ENCODE peak calls at places on chromosomes 3 and 15, in four cellular contexts. One of them, this sample, is unnamed.

GRCh38 chr3:77672016-77672415 is 632.1 kb downstream of the ROBO2 start:
- DNase-seq in IMR-90: no peak
- DNase-seq in H9: no peak
- DNase-seq in H1: no peak
- DNase-seq in this sample: no peak

GRCh38 chr3:162643245-162643644 is 1146.6 kb downstream of the OTOL1 start:
- DNase-seq in IMR-90: no peak
- DNase-seq in H9: no peak
- DNase-seq in H1: no peak
- DNase-seq in this sample: no peak

GRCh38 chr3:127217594-127218456 is 24.9 kb downstream of the PRR23E start:
- DNase-seq in IMR-90: peak
- DNase-seq in H9: no peak
- DNase-seq in H1: no peak
- DNase-seq in this sample: no peak

GRCh38 chr15:58077427-58077826 is 11.9 kb upstream of the ALDH1A2 start:
- DNase-seq in IMR-90: no peak
- DNase-seq in H9: no peak
- DNase-seq in H1: no peak
- DNase-seq in this sample: peak

GRCh38 chr3:115800489-115801080 is 177.3 kb downstream of the GAP43 start:
- DNase-seq in IMR-90: peak
- DNase-seq in H9: no peak
- DNase-seq in H1: no peak
- DNase-seq in this sample: no peak

GRCh38 chr3:58051196-58051595 is 43.0 kb downstream of the FLNB start:
- DNase-seq in IMR-90: peak
- DNase-seq in H9: no peak
- DNase-seq in H1: no peak
- DNase-seq in this sample: no peak

GRCh38 chr3:197216914-197217313 is 81.5 kb downstream of the DLG1 start:
- DNase-seq in IMR-90: peak
- DNase-seq in H9: no peak
- DNase-seq in H1: no peak
- DNase-seq in this sample: no peak

GRCh38 chr3:129435367-129435766 is 4.4 kb downstream of the MBD4 start:
- DNase-seq in IMR-90: no peak
- DNase-seq in H9: no peak
- DNase-seq in H1: no peak
- DNase-seq in this sample: no peak

GRCh38 chr3:31896643-31897433 is 84.2 kb downstream of the OSBPL10 start:
- DNase-seq in IMR-90: no peak
- DNase-seq in H9: no peak
- DNase-seq in H1: no peak
- DNase-seq in this sample: no peak

GRCh38 chr3:133124511-133124910 is 86.3 kb downstream of the TMEM108 start:
- DNase-seq in IMR-90: no peak
- DNase-seq in H9: no peak
- DNase-seq in H1: no peak
- DNase-seq in this sample: peak

GRCh38 chr3:197891-198491 is 1.4 kb downstream of the CHL1 start:
- DNase-seq in IMR-90: no peak
- DNase-seq in H9: peak
- DNase-seq in H1: no peak
- DNase-seq in this sample: peak

GRCh38 chr3:41362638-41363559 is 163.6 kb downstream of the CTNNB1 start:
- DNase-seq in IMR-90: no peak
- DNase-seq in H9: peak
- DNase-seq in H1: peak
- DNase-seq in this sample: peak

GRCh38 chr3:177177670-177178295 is 19.5 kb downstream of the TBL1XR1 start:
- DNase-seq in IMR-90: no peak
- DNase-seq in H9: no peak
- DNase-seq in H1: no peak
- DNase-seq in this sample: no peak

GRCh38 chr3:39809181-39809994 is at the start of gene MYRIP:
- DNase-seq in IMR-90: no peak
- DNase-seq in H9: peak
- DNase-seq in H1: no peak
- DNase-seq in this sample: peak

GRCh38 chr15:82540984-82541431 is 751 bp upstream of the RPS17 start:
- DNase-seq in IMR-90: peak
- DNase-seq in H9: peak
- DNase-seq in H1: no peak
- DNase-seq in this sample: peak

GRCh38 chr3:188950832-188951489 is 220.8 kb upstream of the TPRG1 start:
- DNase-seq in IMR-90: peak
- DNase-seq in H9: no peak
- DNase-seq in H1: no peak
- DNase-seq in this sample: no peak

GRCh38 chr3:45125550-45126026 is 20.6 kb downstream of the CDCP1 start:
- DNase-seq in IMR-90: no peak
- DNase-seq in H9: no peak
- DNase-seq in H1: no peak
- DNase-seq in this sample: no peak

GRCh38 chr3:55526332-55527030 is 39.4 kb upstream of the WNT5A start:
- DNase-seq in IMR-90: no peak
- DNase-seq in H9: no peak
- DNase-seq in H1: no peak
- DNase-seq in this sample: no peak

GRCh38 chr3:116453676-116454346 is 8.5 kb upstream of the LSAMP start:
- DNase-seq in IMR-90: peak
- DNase-seq in H9: no peak
- DNase-seq in H1: no peak
- DNase-seq in this sample: no peak

GRCh38 chr15:65323071-65323511 is 18.6 kb downstream of the RNU5B-1 start:
- DNase-seq in IMR-90: peak
- DNase-seq in H9: no peak
- DNase-seq in H1: no peak
- DNase-seq in this sample: no peak

GRCh38 chr3:148718982-148719862 is 21.5 kb downstream of the AGTR1 start:
- DNase-seq in IMR-90: peak
- DNase-seq in H9: peak
- DNase-seq in H1: no peak
- DNase-seq in this sample: peak

GRCh38 chr3:106773795-106774194 is 603.4 kb upstream of the CCDC54 start:
- DNase-seq in IMR-90: no peak
- DNase-seq in H9: no peak
- DNase-seq in H1: no peak
- DNase-seq in this sample: no peak

GRCh38 chr3:29349049-29349448 is 68.2 kb downstream of the RBMS3 start:
- DNase-seq in IMR-90: no peak
- DNase-seq in H9: no peak
- DNase-seq in H1: no peak
- DNase-seq in this sample: no peak

GRCh38 chr15:95567686-95568085 is 762.8 kb upstream of the NR2F2 start:
- DNase-seq in IMR-90: peak
- DNase-seq in H9: no peak
- DNase-seq in H1: no peak
- DNase-seq in this sample: peak

GRCh38 chr3:41598329-41598728 is 363.6 kb downstream of the ULK4 start:
- DNase-seq in IMR-90: no peak
- DNase-seq in H9: no peak
- DNase-seq in H1: no peak
- DNase-seq in this sample: no peak

GRCh38 chr3:43861635-43862034 is 170.9 kb downstream of the ABHD5 start:
- DNase-seq in IMR-90: no peak
- DNase-seq in H9: no peak
- DNase-seq in H1: no peak
- DNase-seq in this sample: no peak

GRCh38 chr3:193040836-193041672 is 123.4 kb upstream of the MB21D2 start:
- DNase-seq in IMR-90: peak
- DNase-seq in H9: no peak
- DNase-seq in H1: no peak
- DNase-seq in this sample: peak

GRCh38 chr3:119872773-119873172 is 90.9 kb downstream of the NR1I2 start:
- DNase-seq in IMR-90: no peak
- DNase-seq in H9: no peak
- DNase-seq in H1: no peak
- DNase-seq in this sample: no peak

GRCh38 chr3:85255954-85256353 is 297.2 kb downstream of the CADM2 start:
- DNase-seq in IMR-90: peak
- DNase-seq in H9: no peak
- DNase-seq in H1: no peak
- DNase-seq in this sample: peak

GRCh38 chr3:54064486-54064885 is 57.9 kb upstream of the CACNA2D3 start:
- DNase-seq in IMR-90: no peak
- DNase-seq in H9: no peak
- DNase-seq in H1: no peak
- DNase-seq in this sample: no peak

GRCh38 chr3:45741742-45742141 is 52.5 kb downstream of the SACM1L start:
- DNase-seq in IMR-90: no peak
- DNase-seq in H9: no peak
- DNase-seq in H1: no peak
- DNase-seq in this sample: no peak

GRCh38 chr3:36373084-36373483 is 7.2 kb upstream of the STAC start:
- DNase-seq in IMR-90: peak
- DNase-seq in H9: no peak
- DNase-seq in H1: no peak
- DNase-seq in this sample: peak

GRCh38 chr15:73923156-73923487 is 3.1 kb upstream of the LOXL1 start:
- DNase-seq in IMR-90: no peak
- DNase-seq in H9: no peak
- DNase-seq in H1: no peak
- DNase-seq in this sample: no peak

GRCh38 chr15:73922186-73923151 is 3.8 kb upstream of the LOXL1 start:
- DNase-seq in IMR-90: peak
- DNase-seq in H9: peak
- DNase-seq in H1: no peak
- DNase-seq in this sample: peak

GRCh38 chr15:73918784-73919183 is 7.5 kb upstream of the LOXL1 start:
- DNase-seq in IMR-90: peak
- DNase-seq in H9: no peak
- DNase-seq in H1: no peak
- DNase-seq in this sample: no peak

GRCh38 chr15:73921257-73921890 is 4.9 kb upstream of the LOXL1 start:
- DNase-seq in IMR-90: no peak
- DNase-seq in H9: no peak
- DNase-seq in H1: no peak
- DNase-seq in this sample: no peak

DNA sequence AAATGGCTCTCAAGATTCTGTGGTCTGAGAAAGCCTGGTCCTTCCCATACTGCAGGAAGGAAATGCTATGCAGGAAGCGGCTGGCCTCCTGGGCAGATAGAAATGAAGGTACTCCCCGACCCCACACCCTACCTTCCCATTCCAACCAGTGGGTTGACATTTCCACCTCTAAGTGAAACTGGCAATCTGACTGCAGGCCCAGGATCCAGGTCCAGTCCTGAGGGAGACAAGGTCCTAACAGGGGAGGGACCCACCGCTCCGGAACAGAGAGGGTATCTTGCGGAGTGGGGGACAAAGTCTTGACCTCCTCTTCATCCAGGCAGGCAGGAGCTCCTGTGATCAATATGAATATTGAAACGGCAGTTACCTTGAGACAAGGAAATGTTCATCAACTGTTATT is 6.6 kb upstream of the LOXL1 start:
- DNase-seq in IMR-90: no peak
- DNase-seq in H9: no peak
- DNase-seq in H1: no peak
- DNase-seq in this sample: no peak
- H3K56ac ChIP-seq in IMR-90: no peak
- H3K56ac ChIP-seq in H9: no peak
- H3K56ac ChIP-seq in H1: no peak
- H3K56ac ChIP-seq in this sample: no peak

GRCh38 chr3:178342111-178342510 is 194.1 kb upstream of the KCNMB2 start:
- DNase-seq in IMR-90: no peak
- DNase-seq in H9: no peak
- DNase-seq in H1: no peak
- DNase-seq in this sample: peak
- H2BK120ac ChIP-seq in IMR-90: no peak
- H2BK120ac ChIP-seq in H9: no peak
- H2BK120ac ChIP-seq in H1: no peak
- H2BK120ac ChIP-seq in this sample: no peak

DNA sequence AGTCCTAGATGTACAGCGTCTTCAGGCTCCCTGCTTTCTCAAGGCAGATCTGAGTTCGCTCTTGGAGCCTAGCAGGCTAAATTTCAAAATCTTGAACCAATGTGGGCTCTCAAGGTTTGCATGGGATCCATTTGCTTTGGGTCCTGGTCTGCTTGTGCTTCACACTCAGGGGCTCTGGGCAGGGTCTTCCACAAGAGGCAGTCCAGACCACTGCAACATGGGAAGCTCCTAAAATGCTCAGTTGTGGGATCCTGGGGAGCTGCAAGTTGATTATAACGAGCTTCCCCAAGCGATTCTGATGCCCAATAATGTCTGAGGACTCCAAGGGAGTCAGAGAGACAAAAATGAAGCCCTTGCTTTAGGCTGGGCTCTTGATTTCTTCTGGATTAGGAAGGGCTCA is 6.7 kb downstream of the NUTM1 start:
- DNase-seq in IMR-90: no peak
- DNase-seq in H9: no peak
- DNase-seq in H1: no peak
- DNase-seq in this sample: no peak
- H3K56ac ChIP-seq in IMR-90: no peak
- H3K56ac ChIP-seq in H9: no peak
- H3K56ac ChIP-seq in H1: no peak
- H3K56ac ChIP-seq in this sample: no peak

GRCh38 chr15:40893733-40894688 is at the start of gene VPS18:
- DNase-seq in IMR-90: peak
- DNase-seq in H9: peak
- DNase-seq in H1: peak
- DNase-seq in this sample: peak
- H2BK120ac ChIP-seq in IMR-90: peak
- H2BK120ac ChIP-seq in H9: no peak
- H2BK120ac ChIP-seq in H1: no peak
- H2BK120ac ChIP-seq in this sample: no peak

GRCh38 chr3:12663311-12663935 is 494 bp downstream of the RAF1 start:
- DNase-seq in IMR-90: no peak
- DNase-seq in H9: no peak
- DNase-seq in H1: no peak
- DNase-seq in this sample: no peak
- H3K56ac ChIP-seq in IMR-90: peak
- H3K56ac ChIP-seq in H9: no peak
- H3K56ac ChIP-seq in H1: peak
- H3K56ac ChIP-seq in this sample: peak

GRCh38 chr3:37627951-37628620 is 233.6 kb upstream of the CTDSPL start:
- DNase-seq in IMR-90: no peak
- DNase-seq in H9: no peak
- DNase-seq in H1: no peak
- DNase-seq in this sample: no peak
- H2BK120ac ChIP-seq in IMR-90: no peak
- H2BK120ac ChIP-seq in H9: no peak
- H2BK120ac ChIP-seq in H1: no peak
- H2BK120ac ChIP-seq in this sample: no peak

GRCh38 chr3:52349611-52350395 is 33.7 kb downstream of the DNAH1 start:
- DNase-seq in IMR-90: no peak
- DNase-seq in H9: no peak
- DNase-seq in H1: no peak
- DNase-seq in this sample: no peak

GRCh38 chr3:52351762-52352055 is 35.6 kb downstream of the DNAH1 start:
- DNase-seq in IMR-90: no peak
- DNase-seq in H9: no peak
- DNase-seq in H1: no peak
- DNase-seq in this sample: no peak

GRCh38 chr3:52352566-52352965 is 36.4 kb downstream of the DNAH1 start:
- DNase-seq in IMR-90: no peak
- DNase-seq in H9: no peak
- DNase-seq in H1: no peak
- DNase-seq in this sample: no peak

GRCh38 chr3:52350436-52350835 is 34.3 kb downstream of the DNAH1 start:
- DNase-seq in IMR-90: no peak
- DNase-seq in H9: no peak
- DNase-seq in H1: no peak
- DNase-seq in this sample: no peak

GRCh38 chr3:52350981-52351761 is 35.1 kb downstream of the DNAH1 start:
- DNase-seq in IMR-90: no peak
- DNase-seq in H9: no peak
- DNase-seq in H1: no peak
- DNase-seq in this sample: no peak
- H3K56ac ChIP-seq in IMR-90: no peak
- H3K56ac ChIP-seq in H9: no peak
- H3K56ac ChIP-seq in H1: no peak
- H3K56ac ChIP-seq in this sample: no peak

This sample was measured in mesendoderm.